ENCODE peak calls at places on chromosomes 13 and 19, in ten cellular contexts. N is epithelial cell of esophagus; C is AG09319; X is upper lobe of right lung; A is neural crest cell; V is posterior cingulate gyrus; Y is SW480; Q is stimulated activated CD8-positive, alpha-beta memory T cell treated with anti-CD3 and anti-CD28 coated beads, Interleukin-7, amount 100 ng/mL, for 24 hours; R is fibroblast of mammary gland; S is EL. K is an unnamed sample.

GRCh38 chr19:10832659-10833296 is 3.2 kb downstream of the TMED1 start:
- DNase-seq in N (no peak), C (no peak), X (no peak), A (no peak), V (no peak), Y (no peak), Q (no peak), R (no peak), S (no peak), K (no peak)

GRCh38 chr19:679418-680286 is 3.5 kb downstream of the FSTL3 start:
- DNase-seq in N (peak; percentile 76), C (peak; percentile 35), X (peak; percentile 83), A (peak; percentile 38), V (no peak), Y (no peak), Q (no peak), R (peak; percentile 84), S (peak; percentile 75), K (no peak)

GRCh38 chr13:101706651-101707050 is 254.2 kb downstream of the ITGBL1 start:
- DNase-seq in N (peak; percentile 92), C (peak; percentile 86), X (no peak), A (no peak), V (no peak), Y (peak; percentile 92), Q (no peak), R (peak; percentile 99), S (peak; percentile 91), K (no peak)

GRCh38 chr13:107807306-107808073 is 407.8 kb downstream of the LIG4 start:
- DNase-seq in N (no peak), C (no peak), X (no peak), A (no peak), V (no peak), Y (no peak), Q (no peak), R (no peak), S (no peak), K (no peak)

GRCh38 chr13:59658736-59659330 is 504.9 kb downstream of the DIAPH3 start:
- DNase-seq in N (no peak), C (no peak), X (no peak), A (no peak), V (no peak), Y (no peak), Q (no peak), R (no peak), S (no peak), K (no peak)

GRCh38 chr13:22050951-22051563 is 380.2 kb downstream of the FGF9 start:
- DNase-seq in N (no peak), C (no peak), X (no peak), A (no peak), V (no peak), Y (no peak), Q (no peak), R (no peak), S (no peak), K (no peak)

GRCh38 chr19:50328257-50329145 is 676 bp downstream of the KCNC3 start:
- DNase-seq in N (no peak), C (no peak), X (peak; percentile 79), A (no peak), V (no peak), Y (peak; percentile 60), Q (no peak), R (no peak), S (no peak), K (peak; percentile 45)

GRCh38 chr19:46411088-46412033 is 2.0 kb downstream of the CCDC8 start:
- DNase-seq in N (no peak), C (no peak), X (no peak), A (no peak), V (no peak), Y (no peak), Q (no peak), R (no peak), S (no peak), K (no peak)

GRCh38 chr19:13037718-13038117 is 42.4 kb downstream of the NFIX start:
- DNase-seq in N (no peak), C (no peak), X (no peak), A (no peak), V (no peak), Y (no peak), Q (no peak), R (no peak), S (no peak), K (no peak)

GRCh38 chr19:46944918-46945628 is 74.6 kb upstream of the NPAS1 start:
- DNase-seq in N (no peak), C (peak; percentile 39), X (no peak), A (peak; percentile 25), V (peak; percentile 43), Y (peak; percentile 41), Q (no peak), R (peak; percentile 86), S (peak; percentile 47), K (peak; percentile 49)

K was measured in Caki2.